ENCODE peak calls at places on chromosomes 11 and 22, in six cellular contexts. One of them, this sample, is unnamed. For H3K4me1, the result is how much of the 10 kb centered on the place peaks cover.

GRCh38 chr22:43396934-43397457 is 14.8 kb upstream of the MPPED1 start:
- DNase-seq in right cardiac atrium: no peak
- DNase-seq in kidney: peak
- DNase-seq in stomach: peak
- DNase-seq in cardiac muscle cell: no peak
- DNase-seq in HCT116: no peak
- DNase-seq in this sample: no peak

GRCh38 chr11:20360650-20361049 is 2.9 kb upstream of the HTATIP2 start:
- DNase-seq in right cardiac atrium: no peak
- DNase-seq in cardiac muscle cell: peak
- DNase-seq in kidney: no peak
- DNase-seq in HCT116: no peak
- DNase-seq in stomach: peak
- DNase-seq in this sample: peak

GRCh38 chr11:46348986-46349401 is 1.7 kb downstream of the DGKZ start:
- DNase-seq in HCT116: no peak
- DNase-seq in kidney: no peak
- DNase-seq in right cardiac atrium: peak
- DNase-seq in cardiac muscle cell: no peak
- DNase-seq in stomach: no peak
- DNase-seq in this sample: no peak

GRCh38 chr11:82004537-82005213 is 729.0 kb downstream of the FAM181B start:
- DNase-seq in kidney: no peak
- DNase-seq in right cardiac atrium: no peak
- DNase-seq in cardiac muscle cell: no peak
- DNase-seq in stomach: no peak
- DNase-seq in HCT116: no peak
- DNase-seq in this sample: no peak

GRCh38 chr11:127564803-127565202 is 564.2 kb upstream of the KIRREL3 start:
- DNase-seq in HCT116: no peak
- DNase-seq in kidney: no peak
- DNase-seq in stomach: no peak
- DNase-seq in right cardiac atrium: no peak
- DNase-seq in cardiac muscle cell: no peak
- DNase-seq in this sample: no peak

GRCh38 chr11:134469627-134470026 is 57.6 kb upstream of the B3GAT1 start:
- DNase-seq in cardiac muscle cell: no peak
- DNase-seq in kidney: no peak
- DNase-seq in HCT116: peak
- DNase-seq in stomach: no peak
- DNase-seq in right cardiac atrium: no peak
- DNase-seq in this sample: no peak

GRCh38 chr11:12216542-12217422 is 106.4 kb downstream of the MICAL2 start:
- DNase-seq in right cardiac atrium: peak
- DNase-seq in cardiac muscle cell: peak
- DNase-seq in stomach: peak
- DNase-seq in HCT116: no peak
- DNase-seq in kidney: no peak
- DNase-seq in this sample: no peak

GRCh38 chr22:22219140-22219996 is 25.2 kb upstream of the VPREB1 start:
- DNase-seq in HCT116: no peak
- DNase-seq in cardiac muscle cell: no peak
- DNase-seq in kidney: no peak
- DNase-seq in stomach: no peak
- DNase-seq in right cardiac atrium: no peak
- DNase-seq in this sample: no peak

GRCh38 chr22:45966892-45967365 is 10.0 kb downstream of the WNT7B start:
- DNase-seq in cardiac muscle cell: no peak
- DNase-seq in right cardiac atrium: no peak
- DNase-seq in HCT116: no peak
- DNase-seq in stomach: no peak
- DNase-seq in kidney: no peak
- DNase-seq in this sample: no peak

GRCh38 chr22:37139762-37140161 is 10.0 kb downstream of the IL2RB start:
- DNase-seq in kidney: no peak
- DNase-seq in cardiac muscle cell: no peak
- DNase-seq in HCT116: no peak
- DNase-seq in right cardiac atrium: no peak
- DNase-seq in stomach: no peak
- DNase-seq in this sample: no peak

GRCh38 chr11:18310800-18311340 is 11.1 kb downstream of the HPS5 start:
- DNase-seq in right cardiac atrium: no peak
- DNase-seq in stomach: no peak
- DNase-seq in HCT116: no peak
- DNase-seq in cardiac muscle cell: peak
- DNase-seq in kidney: no peak
- DNase-seq in this sample: no peak

GRCh38 chr11:34028407-34028804 is 23.1 kb upstream of the CAPRIN1 start:
- DNase-seq in HCT116: no peak
- DNase-seq in stomach: peak
- DNase-seq in cardiac muscle cell: no peak
- DNase-seq in right cardiac atrium: no peak
- DNase-seq in kidney: no peak
- DNase-seq in this sample: no peak

GRCh38 chr22:46051646-46052045 is 74.7 kb upstream of the WNT7B start:
- DNase-seq in HCT116: no peak
- DNase-seq in cardiac muscle cell: no peak
- DNase-seq in kidney: peak
- DNase-seq in stomach: peak
- DNase-seq in right cardiac atrium: no peak
- DNase-seq in this sample: no peak

GRCh38 chr11:132231656-132232173 is 861.3 kb downstream of the NTM start:
- DNase-seq in kidney: no peak
- DNase-seq in cardiac muscle cell: peak
- DNase-seq in HCT116: no peak
- DNase-seq in right cardiac atrium: no peak
- DNase-seq in stomach: no peak
- DNase-seq in this sample: no peak

GRCh38 chr11:13602844-13603243 is 65.6 kb upstream of the FAR1 start:
- DNase-seq in right cardiac atrium: no peak
- DNase-seq in cardiac muscle cell: no peak
- DNase-seq in kidney: no peak
- DNase-seq in stomach: no peak
- DNase-seq in HCT116: no peak
- DNase-seq in this sample: no peak

GRCh38 chr11:57792060-57792541 is 30.5 kb downstream of the CTNND1 start:
- DNase-seq in right cardiac atrium: peak
- DNase-seq in cardiac muscle cell: peak
- DNase-seq in kidney: peak
- DNase-seq in HCT116: no peak
- DNase-seq in stomach: peak
- DNase-seq in this sample: peak

GRCh38 chr11:102061276-102061675 is 14.0 kb downstream of the CFAP300 start:
- DNase-seq in right cardiac atrium: no peak
- DNase-seq in cardiac muscle cell: peak
- DNase-seq in kidney: no peak
- DNase-seq in stomach: no peak
- DNase-seq in HCT116: no peak
- DNase-seq in this sample: no peak

GRCh38 chr11:122267602-122268001 is 151.6 kb upstream of the BLID start:
- DNase-seq in stomach: no peak
- DNase-seq in right cardiac atrium: no peak
- DNase-seq in kidney: no peak
- DNase-seq in HCT116: no peak
- DNase-seq in cardiac muscle cell: peak
- DNase-seq in this sample: no peak

GRCh38 chr11:134476435-134477021 is 64.5 kb upstream of the B3GAT1 start:
- DNase-seq in HCT116: no peak
- DNase-seq in stomach: no peak
- DNase-seq in cardiac muscle cell: peak
- DNase-seq in right cardiac atrium: no peak
- DNase-seq in kidney: no peak
- DNase-seq in this sample: no peak

GRCh38 chr11:10456519-10456918 is 1.5 kb downstream of the AMPD3 start:
- DNase-seq in kidney: no peak
- DNase-seq in right cardiac atrium: no peak
- DNase-seq in cardiac muscle cell: peak
- DNase-seq in stomach: no peak
- DNase-seq in HCT116: no peak
- DNase-seq in this sample: no peak

GRCh38 chr11:44770401-44770800 is 43.6 kb downstream of the TSPAN18 start:
- DNase-seq in stomach: peak
- DNase-seq in right cardiac atrium: no peak
- DNase-seq in HCT116: no peak
- DNase-seq in kidney: no peak
- DNase-seq in cardiac muscle cell: no peak
- DNase-seq in this sample: peak

GRCh38 chr11:75325713-75326438 is 25.6 kb downstream of the ARRB1 start:
- DNase-seq in kidney: peak
- DNase-seq in cardiac muscle cell: peak
- DNase-seq in stomach: peak
- DNase-seq in HCT116: peak
- DNase-seq in right cardiac atrium: peak
- DNase-seq in this sample: no peak

GRCh38 chr11:112925516-112926310 is 35.5 kb upstream of the NCAM1 start:
- DNase-seq in stomach: no peak
- DNase-seq in cardiac muscle cell: no peak
- DNase-seq in right cardiac atrium: no peak
- DNase-seq in kidney: no peak
- DNase-seq in HCT116: no peak
- DNase-seq in this sample: no peak

GRCh38 chr22:27962268-27963191 is 43.5 kb upstream of the PITPNB start:
- DNase-seq in stomach: no peak
- DNase-seq in cardiac muscle cell: peak
- DNase-seq in HCT116: no peak
- DNase-seq in kidney: no peak
- DNase-seq in right cardiac atrium: peak
- DNase-seq in this sample: no peak

GRCh38 chr11:69010361-69010891 is 2.6 kb downstream of the MRGPRF start:
- DNase-seq in kidney: no peak
- DNase-seq in right cardiac atrium: no peak
- DNase-seq in stomach: no peak
- DNase-seq in HCT116: no peak
- DNase-seq in cardiac muscle cell: no peak
- DNase-seq in this sample: peak

GRCh38 chr22:40477683-40478348 is 107.4 kb downstream of the SGSM3 start:
- DNase-seq in kidney: no peak
- DNase-seq in right cardiac atrium: no peak
- DNase-seq in HCT116: no peak
- DNase-seq in cardiac muscle cell: no peak
- DNase-seq in stomach: no peak
- DNase-seq in this sample: no peak

DNA sequence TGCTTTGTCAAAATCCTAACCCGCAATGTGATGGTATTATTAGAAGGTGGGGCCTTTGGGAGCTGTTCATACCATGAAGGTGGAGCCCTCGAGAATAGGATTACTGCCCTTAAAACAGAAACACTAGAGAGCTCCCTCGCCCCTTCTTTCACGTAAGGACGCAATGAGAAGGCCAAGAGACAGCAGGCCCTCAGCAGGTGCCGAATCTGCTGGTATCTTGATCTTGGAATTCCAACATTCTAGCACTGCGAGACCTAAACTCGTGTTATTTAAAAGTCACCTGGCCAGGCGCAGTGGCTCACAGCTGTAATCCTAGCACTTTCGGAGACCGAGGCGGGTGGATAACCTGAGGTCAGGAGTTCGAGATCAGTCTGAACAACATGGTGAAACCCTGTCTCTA is 33.1 kb downstream of the LARGE1 start:
- DNase-seq in kidney: no peak
- DNase-seq in HCT116: no peak
- DNase-seq in stomach: no peak
- DNase-seq in cardiac muscle cell: no peak
- DNase-seq in right cardiac atrium: no peak
- DNase-seq in this sample: no peak
- H3K4me1 ChIP-seq in kidney: under half
- H3K4me1 ChIP-seq in HCT116: under half
- H3K4me1 ChIP-seq in stomach: under half
- H3K4me1 ChIP-seq in cardiac muscle cell: under half
- H3K4me1 ChIP-seq in right cardiac atrium: under half
- H3K4me1 ChIP-seq in this sample: under half

GRCh38 chr22:38941488-38941987 is 15.9 kb upstream of the APOBEC3A start:
- DNase-seq in kidney: peak
- DNase-seq in cardiac muscle cell: no peak
- DNase-seq in right cardiac atrium: peak
- DNase-seq in HCT116: no peak
- DNase-seq in stomach: peak
- DNase-seq in this sample: no peak
- H3K27ac ChIP-seq in kidney: no peak
- H3K27ac ChIP-seq in cardiac muscle cell: no peak
- H3K27ac ChIP-seq in right cardiac atrium: no peak
- H3K27ac ChIP-seq in HCT116: no peak
- H3K27ac ChIP-seq in stomach: peak
- H3K27ac ChIP-seq in this sample: no peak

GRCh38 chr11:96256604-96257003 is 86.4 kb downstream of the MAML2 start:
- DNase-seq in kidney: no peak
- DNase-seq in cardiac muscle cell: no peak
- DNase-seq in right cardiac atrium: no peak
- DNase-seq in stomach: no peak
- DNase-seq in HCT116: no peak
- DNase-seq in this sample: no peak

GRCh38 chr11:96256213-96256580 is 86.8 kb downstream of the MAML2 start:
- DNase-seq in right cardiac atrium: no peak
- DNase-seq in cardiac muscle cell: no peak
- DNase-seq in kidney: no peak
- DNase-seq in stomach: no peak
- DNase-seq in HCT116: no peak
- DNase-seq in this sample: no peak

GRCh38 chr11:96254854-96255253 is 88.1 kb downstream of the MAML2 start:
- DNase-seq in HCT116: no peak
- DNase-seq in stomach: no peak
- DNase-seq in cardiac muscle cell: no peak
- DNase-seq in right cardiac atrium: no peak
- DNase-seq in kidney: no peak
- DNase-seq in this sample: no peak

GRCh38 chr11:96257972-96258951 is 84.7 kb downstream of the MAML2 start:
- DNase-seq in right cardiac atrium: no peak
- DNase-seq in cardiac muscle cell: peak
- DNase-seq in kidney: no peak
- DNase-seq in HCT116: no peak
- DNase-seq in stomach: no peak
- DNase-seq in this sample: peak

GRCh38 chr11:96257036-96257435 is 86.0 kb downstream of the MAML2 start:
- DNase-seq in cardiac muscle cell: no peak
- DNase-seq in stomach: no peak
- DNase-seq in kidney: no peak
- DNase-seq in right cardiac atrium: no peak
- DNase-seq in HCT116: no peak
- DNase-seq in this sample: no peak
- H3K4me1 ChIP-seq in cardiac muscle cell: under half
- H3K4me1 ChIP-seq in stomach: under half
- H3K4me1 ChIP-seq in kidney: under half
- H3K4me1 ChIP-seq in right cardiac atrium: under half
- H3K4me1 ChIP-seq in HCT116: under half
- H3K4me1 ChIP-seq in this sample: under half

GRCh38 chr11:65115361-65116082 is 2.0 kb downstream of the ZNHIT2 start:
- DNase-seq in HCT116: no peak
- DNase-seq in stomach: no peak
- DNase-seq in kidney: peak
- DNase-seq in cardiac muscle cell: no peak
- DNase-seq in right cardiac atrium: no peak
- DNase-seq in this sample: no peak
- H3K27ac ChIP-seq in HCT116: peak
- H3K27ac ChIP-seq in stomach: peak
- H3K27ac ChIP-seq in kidney: no peak
- H3K27ac ChIP-seq in cardiac muscle cell: no peak
- H3K27ac ChIP-seq in right cardiac atrium: no peak
- H3K27ac ChIP-seq in this sample: no peak